ENCODE peak calls at places on chromosomes 5 and 9, in eight cellular contexts. One of them, this sample, is unnamed.

GRCh38 chr9:27261517-27262211 is 35.3 kb downstream of the EQTN start:
- DNase-seq in spleen: no peak
- DNase-seq in choroid plexus epithelial cell: peak
- DNase-seq in retinal pigment epithelial cell: peak
- DNase-seq in left lung: no peak
- DNase-seq in astrocyte of the spinal cord: no peak
- DNase-seq in CD8-positive, alpha-beta T cell: no peak
- DNase-seq in suprapubic skin: no peak
- DNase-seq in this sample: no peak

GRCh38 chr5:180069589-180070247 is 1.8 kb downstream of the RNF130 start:
- DNase-seq in suprapubic skin: no peak
- DNase-seq in retinal pigment epithelial cell: no peak
- DNase-seq in astrocyte of the spinal cord: peak
- DNase-seq in left lung: no peak
- DNase-seq in choroid plexus epithelial cell: peak
- DNase-seq in CD8-positive, alpha-beta T cell: no peak
- DNase-seq in spleen: no peak
- DNase-seq in this sample: no peak

GRCh38 chr5:6026766-6027165 is 351.6 kb downstream of the MED10 start:
- DNase-seq in CD8-positive, alpha-beta T cell: no peak
- DNase-seq in left lung: no peak
- DNase-seq in astrocyte of the spinal cord: no peak
- DNase-seq in choroid plexus epithelial cell: peak
- DNase-seq in retinal pigment epithelial cell: no peak
- DNase-seq in spleen: no peak
- DNase-seq in suprapubic skin: no peak
- DNase-seq in this sample: no peak

GRCh38 chr9:4508907-4509589 is 18.8 kb downstream of the SLC1A1 start:
- DNase-seq in CD8-positive, alpha-beta T cell: no peak
- DNase-seq in choroid plexus epithelial cell: peak
- DNase-seq in spleen: no peak
- DNase-seq in left lung: no peak
- DNase-seq in retinal pigment epithelial cell: no peak
- DNase-seq in astrocyte of the spinal cord: peak
- DNase-seq in suprapubic skin: no peak
- DNase-seq in this sample: no peak

GRCh38 chr5:171205375-171205774 is 103.7 kb upstream of the TLX3 start:
- DNase-seq in suprapubic skin: no peak
- DNase-seq in CD8-positive, alpha-beta T cell: no peak
- DNase-seq in left lung: no peak
- DNase-seq in spleen: no peak
- DNase-seq in retinal pigment epithelial cell: no peak
- DNase-seq in choroid plexus epithelial cell: no peak
- DNase-seq in astrocyte of the spinal cord: no peak
- DNase-seq in this sample: no peak

GRCh38 chr5:118611332-118611945 is 376.9 kb downstream of the DTWD2 start:
- DNase-seq in spleen: no peak
- DNase-seq in retinal pigment epithelial cell: no peak
- DNase-seq in CD8-positive, alpha-beta T cell: no peak
- DNase-seq in choroid plexus epithelial cell: peak
- DNase-seq in left lung: no peak
- DNase-seq in astrocyte of the spinal cord: peak
- DNase-seq in suprapubic skin: no peak
- DNase-seq in this sample: peak

GRCh38 chr9:133377721-133378216 is 1.6 kb downstream of the STKLD1 start:
- DNase-seq in astrocyte of the spinal cord: no peak
- DNase-seq in left lung: no peak
- DNase-seq in suprapubic skin: no peak
- DNase-seq in retinal pigment epithelial cell: no peak
- DNase-seq in CD8-positive, alpha-beta T cell: no peak
- DNase-seq in spleen: no peak
- DNase-seq in choroid plexus epithelial cell: peak
- DNase-seq in this sample: no peak

GRCh38 chr9:129138144-129138462 is 26.9 kb downstream of the PTPA start:
- DNase-seq in suprapubic skin: no peak
- DNase-seq in retinal pigment epithelial cell: no peak
- DNase-seq in choroid plexus epithelial cell: no peak
- DNase-seq in left lung: no peak
- DNase-seq in CD8-positive, alpha-beta T cell: no peak
- DNase-seq in astrocyte of the spinal cord: no peak
- DNase-seq in spleen: no peak
- DNase-seq in this sample: no peak

GRCh38 chr5:74232281-74232680 is 408.2 kb downstream of the ENC1 start:
- DNase-seq in left lung: no peak
- DNase-seq in retinal pigment epithelial cell: no peak
- DNase-seq in choroid plexus epithelial cell: peak
- DNase-seq in astrocyte of the spinal cord: peak
- DNase-seq in spleen: no peak
- DNase-seq in CD8-positive, alpha-beta T cell: no peak
- DNase-seq in suprapubic skin: no peak
- DNase-seq in this sample: peak

GRCh38 chr9:4741365-4742031 is 496 bp upstream of the AK3 start:
- DNase-seq in retinal pigment epithelial cell: no peak
- DNase-seq in CD8-positive, alpha-beta T cell: peak
- DNase-seq in choroid plexus epithelial cell: peak
- DNase-seq in spleen: no peak
- DNase-seq in left lung: peak
- DNase-seq in astrocyte of the spinal cord: no peak
- DNase-seq in suprapubic skin: peak
- DNase-seq in this sample: no peak

GRCh38 chr5:60519372-60519771 is 180.6 kb downstream of the DEPDC1B start:
- DNase-seq in spleen: no peak
- DNase-seq in left lung: no peak
- DNase-seq in choroid plexus epithelial cell: peak
- DNase-seq in suprapubic skin: no peak
- DNase-seq in CD8-positive, alpha-beta T cell: no peak
- DNase-seq in retinal pigment epithelial cell: no peak
- DNase-seq in astrocyte of the spinal cord: no peak
- DNase-seq in this sample: no peak

GRCh38 chr5:60521379-60522298 is 178.3 kb downstream of the DEPDC1B start:
- DNase-seq in CD8-positive, alpha-beta T cell: no peak
- DNase-seq in spleen: no peak
- DNase-seq in left lung: no peak
- DNase-seq in astrocyte of the spinal cord: peak
- DNase-seq in choroid plexus epithelial cell: no peak
- DNase-seq in retinal pigment epithelial cell: no peak
- DNase-seq in suprapubic skin: no peak
- DNase-seq in this sample: no peak

GRCh38 chr5:60522299-60522915 is 177.6 kb downstream of the DEPDC1B start:
- DNase-seq in CD8-positive, alpha-beta T cell: no peak
- DNase-seq in spleen: no peak
- DNase-seq in choroid plexus epithelial cell: peak
- DNase-seq in astrocyte of the spinal cord: peak
- DNase-seq in left lung: no peak
- DNase-seq in suprapubic skin: no peak
- DNase-seq in retinal pigment epithelial cell: no peak
- DNase-seq in this sample: no peak

GRCh38 chr5:60517850-60518249 is 182.1 kb downstream of the DEPDC1B start:
- DNase-seq in choroid plexus epithelial cell: no peak
- DNase-seq in CD8-positive, alpha-beta T cell: no peak
- DNase-seq in retinal pigment epithelial cell: no peak
- DNase-seq in suprapubic skin: no peak
- DNase-seq in left lung: peak
- DNase-seq in spleen: no peak
- DNase-seq in astrocyte of the spinal cord: no peak
- DNase-seq in this sample: no peak

DNA sequence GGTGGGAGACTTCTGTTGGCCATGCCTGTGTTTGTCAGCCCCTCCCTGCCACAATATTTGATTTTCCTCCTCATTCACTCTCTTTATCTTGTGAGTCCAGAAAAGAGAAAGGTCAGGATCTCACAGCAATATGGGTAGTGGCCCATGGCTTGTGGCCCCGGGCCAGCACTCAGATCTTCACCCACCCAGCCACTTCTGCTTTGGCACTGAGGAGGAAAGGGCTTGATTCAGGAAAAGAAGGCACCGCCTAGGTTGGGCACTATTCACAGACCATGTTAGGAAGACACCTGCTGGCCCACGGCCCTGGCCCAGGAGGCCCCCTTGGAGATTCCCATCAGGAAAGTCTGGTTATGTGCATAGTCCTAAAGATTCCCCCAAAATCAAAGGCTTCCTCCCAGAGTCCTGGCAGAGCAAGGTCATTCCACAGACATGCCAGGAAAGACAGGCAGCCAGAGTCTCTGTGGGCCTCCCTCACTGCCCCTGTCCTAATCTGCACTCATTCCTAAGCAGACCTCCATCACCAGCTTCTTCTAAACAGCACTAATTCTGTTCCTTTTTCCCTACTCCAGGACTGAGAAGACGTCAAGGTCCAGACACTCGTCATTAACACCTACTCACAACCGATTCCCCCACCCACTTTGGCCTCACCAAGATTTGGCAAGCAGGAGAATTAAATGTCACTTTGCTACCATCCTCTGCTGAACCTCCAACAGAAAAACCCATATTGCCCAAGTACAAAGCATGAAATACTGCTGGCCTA is 179.3 kb downstream of the DEPDC1B start:
- DNase-seq in astrocyte of the spinal cord: no peak
- DNase-seq in CD8-positive, alpha-beta T cell: no peak
- DNase-seq in suprapubic skin: no peak
- DNase-seq in choroid plexus epithelial cell: no peak
- DNase-seq in left lung: no peak
- DNase-seq in retinal pigment epithelial cell: no peak
- DNase-seq in spleen: no peak
- DNase-seq in this sample: no peak
- H3K4me3 ChIP-seq in astrocyte of the spinal cord: no peak
- H3K4me3 ChIP-seq in CD8-positive, alpha-beta T cell: no peak
- H3K4me3 ChIP-seq in suprapubic skin: no peak
- H3K4me3 ChIP-seq in choroid plexus epithelial cell: no peak
- H3K4me3 ChIP-seq in left lung: no peak
- H3K4me3 ChIP-seq in retinal pigment epithelial cell: no peak
- H3K4me3 ChIP-seq in spleen: no peak
- H3K4me3 ChIP-seq in this sample: no peak

DNA sequence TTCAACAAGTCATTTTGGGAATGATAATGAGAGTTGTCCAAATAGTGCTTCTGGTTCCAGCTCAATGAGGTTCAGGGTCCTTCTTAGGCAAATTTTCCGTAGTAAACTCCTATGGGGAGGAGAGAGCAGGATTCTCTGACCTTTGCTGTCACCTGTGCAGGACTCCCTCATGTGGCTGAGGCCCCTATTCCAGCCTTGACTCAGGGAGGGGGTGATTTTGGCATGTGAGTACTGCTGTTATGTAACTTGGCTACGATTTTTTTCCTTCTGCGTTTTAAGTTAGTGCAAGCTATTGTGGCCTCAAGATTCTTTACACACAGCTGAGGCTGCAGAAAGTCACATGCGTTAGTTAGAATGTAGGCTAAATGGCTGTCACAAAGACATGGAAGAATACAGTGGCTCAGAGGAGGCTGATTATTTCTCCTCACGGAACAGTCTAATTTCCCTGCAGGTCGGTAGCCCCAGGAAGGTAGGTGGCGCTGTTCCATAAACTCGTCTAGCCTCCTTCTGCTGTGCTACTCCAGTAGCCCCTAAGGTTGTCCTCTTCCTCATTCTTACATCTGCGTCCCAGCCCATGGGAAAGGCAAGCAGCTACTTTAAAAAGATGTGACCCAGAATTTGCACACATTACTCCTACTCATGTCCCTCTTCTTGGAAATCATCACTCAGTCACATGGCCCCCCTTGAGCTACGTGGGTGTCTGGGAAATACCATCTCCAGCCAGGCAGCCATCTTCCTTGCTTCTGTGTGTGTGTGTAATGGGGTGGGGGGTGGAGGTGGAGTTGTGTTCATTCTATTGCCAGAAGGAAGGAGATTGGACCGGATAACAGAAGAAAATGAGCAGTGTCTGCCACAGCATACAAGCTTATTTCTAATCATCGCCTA is 486.5 kb downstream of the CCDC171 start:
- DNase-seq in left lung: no peak
- DNase-seq in choroid plexus epithelial cell: peak
- DNase-seq in spleen: no peak
- DNase-seq in astrocyte of the spinal cord: peak
- DNase-seq in suprapubic skin: no peak
- DNase-seq in retinal pigment epithelial cell: no peak
- DNase-seq in CD8-positive, alpha-beta T cell: no peak
- DNase-seq in this sample: no peak
- TF ChIP-seq CTCF in left lung: no peak
- TF ChIP-seq CTCF in choroid plexus epithelial cell: peak
- TF ChIP-seq CTCF in spleen: no peak
- TF ChIP-seq CTCF in astrocyte of the spinal cord: peak
- TF ChIP-seq CTCF in suprapubic skin: no peak
- TF ChIP-seq CTCF in retinal pigment epithelial cell: peak
- TF ChIP-seq CTCF in CD8-positive, alpha-beta T cell: no peak
- TF ChIP-seq CTCF in this sample: no peak

GRCh38 chr9:76877961-76878360 is 28.0 kb downstream of the PRUNE2 start:
- DNase-seq in CD8-positive, alpha-beta T cell: no peak
- DNase-seq in left lung: no peak
- DNase-seq in retinal pigment epithelial cell: no peak
- DNase-seq in suprapubic skin: no peak
- DNase-seq in astrocyte of the spinal cord: no peak
- DNase-seq in choroid plexus epithelial cell: no peak
- DNase-seq in spleen: no peak
- DNase-seq in this sample: no peak

GRCh38 chr9:76876098-76876497 is 29.8 kb downstream of the PRUNE2 start:
- DNase-seq in CD8-positive, alpha-beta T cell: no peak
- DNase-seq in left lung: no peak
- DNase-seq in astrocyte of the spinal cord: peak
- DNase-seq in spleen: no peak
- DNase-seq in suprapubic skin: no peak
- DNase-seq in choroid plexus epithelial cell: no peak
- DNase-seq in retinal pigment epithelial cell: no peak
- DNase-seq in this sample: no peak

GRCh38 chr9:76868897-76869296 is 37.0 kb downstream of the PRUNE2 start:
- DNase-seq in spleen: no peak
- DNase-seq in CD8-positive, alpha-beta T cell: no peak
- DNase-seq in choroid plexus epithelial cell: peak
- DNase-seq in astrocyte of the spinal cord: peak
- DNase-seq in suprapubic skin: no peak
- DNase-seq in retinal pigment epithelial cell: peak
- DNase-seq in left lung: no peak
- DNase-seq in this sample: no peak

GRCh38 chr9:76873056-76873792 is 32.7 kb downstream of the PRUNE2 start:
- DNase-seq in spleen: no peak
- DNase-seq in astrocyte of the spinal cord: peak
- DNase-seq in retinal pigment epithelial cell: no peak
- DNase-seq in suprapubic skin: no peak
- DNase-seq in CD8-positive, alpha-beta T cell: no peak
- DNase-seq in left lung: no peak
- DNase-seq in choroid plexus epithelial cell: peak
- DNase-seq in this sample: peak

DNA sequence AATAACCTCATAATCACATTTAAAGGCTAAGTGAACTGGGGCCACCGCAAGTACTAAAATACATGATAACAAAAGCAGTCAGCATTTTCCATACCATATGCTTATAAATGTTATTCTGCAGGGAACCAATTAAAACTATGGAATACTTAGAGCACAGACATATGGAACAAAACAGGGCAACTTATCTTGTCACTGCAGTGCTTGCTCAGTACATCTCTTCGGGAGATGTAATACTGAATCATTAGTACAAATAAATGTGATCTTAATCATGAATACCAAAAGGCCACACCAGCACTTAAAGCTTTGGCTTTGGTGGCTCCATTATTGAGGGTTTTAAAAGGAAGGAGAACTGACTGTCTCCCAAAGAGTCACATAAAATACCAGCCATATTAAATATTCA is 32.1 kb downstream of the PRUNE2 start:
- DNase-seq in spleen: no peak
- DNase-seq in suprapubic skin: no peak
- DNase-seq in astrocyte of the spinal cord: no peak
- DNase-seq in left lung: no peak
- DNase-seq in CD8-positive, alpha-beta T cell: no peak
- DNase-seq in choroid plexus epithelial cell: no peak
- DNase-seq in retinal pigment epithelial cell: no peak
- DNase-seq in this sample: no peak
- H3K4me3 ChIP-seq in spleen: no peak
- H3K4me3 ChIP-seq in suprapubic skin: no peak
- H3K4me3 ChIP-seq in astrocyte of the spinal cord: no peak
- H3K4me3 ChIP-seq in left lung: no peak
- H3K4me3 ChIP-seq in CD8-positive, alpha-beta T cell: no peak
- H3K4me3 ChIP-seq in choroid plexus epithelial cell: no peak
- H3K4me3 ChIP-seq in retinal pigment epithelial cell: no peak
- H3K4me3 ChIP-seq in this sample: no peak

GRCh38 chr9:34646211-34647083 is at the start of gene GALT:
- DNase-seq in suprapubic skin: peak
- DNase-seq in left lung: peak
- DNase-seq in spleen: peak
- DNase-seq in astrocyte of the spinal cord: peak
- DNase-seq in retinal pigment epithelial cell: peak
- DNase-seq in CD8-positive, alpha-beta T cell: peak
- DNase-seq in choroid plexus epithelial cell: peak
- DNase-seq in this sample: peak
- TF ChIP-seq CTCF in suprapubic skin: peak
- TF ChIP-seq CTCF in left lung: peak
- TF ChIP-seq CTCF in spleen: peak
- TF ChIP-seq CTCF in astrocyte of the spinal cord: peak
- TF ChIP-seq CTCF in retinal pigment epithelial cell: peak
- TF ChIP-seq CTCF in CD8-positive, alpha-beta T cell: peak
- TF ChIP-seq CTCF in choroid plexus epithelial cell: peak
- TF ChIP-seq CTCF in this sample: peak